ENCODE peak calls at places on chromosomes 2 and 18, in four cellular contexts. I is Peyer's patch, K is vagina, Q is astrocyte of the spinal cord. D is an unnamed sample.

GRCh38 chr2:74869522-74869921 is 35.6 kb downstream of the HK2 start:
- DNase-seq in I (no peak), Q (no peak), K (no peak), D (no peak)

GRCh38 chr2:121346886-121347285 is 61.9 kb upstream of the TFCP2L1 start:
- DNase-seq in I (no peak), K (no peak), Q (no peak), D (no peak)

GRCh38 chr2:140442319-140442718 is 1662.1 kb upstream of the NXPH2 start:
- DNase-seq in Q (no peak), I (no peak), K (no peak), D (peak; percentile 26)

GRCh38 chr2:190888449-190888848 is 7.8 kb downstream of the GLS start:
- DNase-seq in I (no peak), Q (no peak), K (no peak), D (no peak)

GRCh38 chr2:168758970-168759820 is 43.2 kb upstream of the NOSTRIN start:
- DNase-seq in Q (peak; percentile 57), I (no peak), K (no peak), D (peak; percentile 8)

GRCh38 chr18:47585914-47586313 is 334.5 kb upstream of the SKOR2 start:
- DNase-seq in I (no peak), Q (no peak), K (no peak), D (no peak)

GRCh38 chr2:11539317-11540147 is 5.7 kb downstream of the GREB1 start:
- DNase-seq in Q (peak; percentile 3), K (peak; percentile 84), I (no peak), D (no peak)

GRCh38 chr2:112048887-112049286 is 6.2 kb upstream of the TMEM87B start:
- DNase-seq in I (no peak), Q (peak; percentile 78), K (no peak), D (no peak)

GRCh38 chr2:204260906-204261305 is 284.4 kb upstream of the PARD3B start:
- DNase-seq in Q (no peak), I (no peak), K (no peak), D (no peak)

GRCh38 chr2:85154048-85154753 is 21.0 kb downstream of the TCF7L1 start:
- DNase-seq in K (no peak), I (no peak), Q (peak; percentile 54), D (no peak)

GRCh38 chr2:40700211-40700954 is 248.5 kb upstream of the SLC8A1 start:
- DNase-seq in I (no peak), Q (no peak), K (no peak), D (no peak)

GRCh38 chr2:180823546-180824141 is 156.8 kb upstream of the UBE2E3 start:
- DNase-seq in Q (peak; percentile 54), K (no peak), I (no peak), D (peak; percentile 60)

GRCh38 chr2:215435261-215435808 is 533 bp downstream of the FN1 start:
- DNase-seq in I (no peak), Q (no peak), K (no peak), D (no peak)

GRCh38 chr2:168495524-168495923 is 39.5 kb downstream of the CERS6 start:
- DNase-seq in K (no peak), I (no peak), Q (no peak), D (no peak)

GRCh38 chr18:56639094-56639361 is 636 bp upstream of the TXNL1 start:
- DNase-seq in Q (no peak), K (no peak), I (no peak), D (no peak)

GRCh38 chr2:223779877-223780276 is 57.5 kb downstream of the AP1S3 start:
- DNase-seq in K (no peak), Q (peak; percentile 32), I (no peak), D (no peak)

GRCh38 chr2:64327510-64328414 is 126.2 kb upstream of the LGALSL start:
- DNase-seq in K (peak; percentile 76), Q (peak; percentile 27), I (no peak), D (no peak)

GRCh38 chr2:239457586-239458445 is 57.0 kb upstream of the HDAC4 start:
- DNase-seq in K (peak; percentile 34), I (peak; percentile 33), Q (no peak), D (no peak)

GRCh38 chr18:31041346-31042067 is 1.0 kb downstream of the DSC3 start:
- DNase-seq in I (peak; percentile 48), Q (peak; percentile 31), K (no peak), D (no peak)

GRCh38 chr2:206989306-206989705 is 50.0 kb downstream of the CPO start:
- DNase-seq in Q (peak; percentile 18), K (no peak), I (peak; percentile 65), D (no peak)

GRCh38 chr2:43099797-43100196 is 126.6 kb downstream of the ZFP36L2 start:
- DNase-seq in I (no peak), Q (no peak), K (no peak), D (no peak)

GRCh38 chr2:43102366-43103092 is 123.9 kb downstream of the ZFP36L2 start:
- DNase-seq in Q (no peak), K (no peak), I (peak; percentile 15), D (no peak)

GRCh38 chr2:43100362-43100882 is 126.0 kb downstream of the ZFP36L2 start:
- DNase-seq in I (no peak), Q (no peak), K (no peak), D (no peak)

GRCh38 chr2:43101751-43102150 is 124.7 kb downstream of the ZFP36L2 start:
- DNase-seq in K (no peak), I (no peak), Q (no peak), D (no peak)

DNA sequence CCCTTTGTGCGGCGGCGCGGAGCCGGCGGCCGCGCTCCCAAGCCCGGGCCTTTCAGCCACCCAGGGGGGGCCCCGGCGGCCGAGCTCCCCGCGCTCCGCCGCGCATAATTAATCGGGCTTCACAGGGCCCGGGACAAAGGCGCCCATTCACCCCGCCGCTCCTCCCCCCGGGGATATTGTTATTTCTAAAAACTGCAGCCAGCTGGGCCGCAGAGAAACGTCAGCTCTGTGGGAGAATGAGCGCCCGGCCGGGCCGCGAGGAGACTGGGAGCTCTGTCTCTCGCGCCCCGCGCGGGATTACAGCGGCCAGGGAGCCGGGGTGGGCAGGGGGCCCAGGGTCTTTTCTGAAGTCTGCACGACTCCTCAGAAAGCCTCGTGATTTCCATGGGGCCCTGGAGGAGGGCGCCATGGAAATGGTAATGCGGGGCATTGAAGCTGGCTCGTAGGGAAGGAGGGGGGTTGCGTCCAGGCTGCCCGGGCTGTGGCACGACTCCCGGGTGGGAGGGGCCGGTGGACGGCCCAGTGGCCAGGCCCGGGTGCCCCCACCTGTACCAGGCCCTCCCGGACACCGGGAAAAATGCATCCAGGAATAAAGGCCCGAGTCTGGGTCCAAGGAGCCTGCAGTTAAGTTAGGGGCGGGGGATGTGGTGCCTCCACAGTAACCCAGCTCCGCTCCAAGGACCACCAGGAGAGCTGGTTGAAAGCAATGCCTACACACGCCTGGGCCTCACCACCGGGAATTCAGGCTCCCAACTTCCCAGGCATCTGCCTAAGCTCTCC is 125.3 kb downstream of the ZFP36L2 start:
- DNase-seq in K (no peak), I (no peak), Q (peak; percentile 79), D (no peak)
- H3K4me3 ChIP-seq in K (peak overlapping the region; percentile 39), I (peak overlapping the region; percentile 33), Q (peak overlapping the region; percentile 2), D (no peak overlapping the region)

DNA sequence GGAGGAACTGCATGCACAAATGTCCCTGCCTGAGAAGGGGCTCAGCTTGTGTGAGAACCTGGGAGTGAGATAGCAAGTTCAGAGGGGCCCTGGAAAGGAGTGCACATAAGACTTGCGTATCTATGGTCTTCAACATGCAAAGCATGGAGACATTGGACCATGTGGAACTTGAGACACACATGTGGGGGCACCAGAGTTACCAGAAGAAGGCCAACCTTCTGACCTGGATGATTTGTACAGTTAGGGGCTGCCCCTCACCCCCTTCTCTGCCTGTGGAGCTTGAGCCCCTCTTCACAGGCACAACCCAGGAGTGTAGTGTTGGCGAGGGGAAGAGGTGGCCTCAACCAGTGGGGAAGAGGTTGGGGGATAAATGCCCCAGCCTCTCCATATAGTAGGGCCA is 165.0 kb upstream of the ARL4C start:
- DNase-seq in K (no peak), Q (no peak), I (no peak), D (no peak)
- H3K4me3 ChIP-seq in K (no peak overlapping the region), Q (no peak overlapping the region), I (no peak overlapping the region), D (no peak overlapping the region)

GRCh38 chr2:109195193-109196045 is 66.4 kb downstream of the SH3RF3 start:
- DNase-seq in I (no peak), K (no peak), Q (no peak), D (no peak)
- H3K4me3 ChIP-seq in I (no peak overlapping the region), K (no peak overlapping the region), Q (no peak overlapping the region), D (no peak overlapping the region)

GRCh38 chr2:230166557-230167170 is 53.1 kb downstream of the SP110 start:
- DNase-seq in I (no peak), K (no peak), Q (no peak), D (no peak)

GRCh38 chr2:230161180-230161579 is 58.6 kb downstream of the SP110 start:
- DNase-seq in I (no peak), Q (no peak), K (no peak), D (peak; percentile 55)

GRCh38 chr2:230162981-230163380 is 56.8 kb downstream of the SP110 start:
- DNase-seq in Q (no peak), I (no peak), K (no peak), D (no peak)

GRCh38 chr2:230160112-230160660 is 59.6 kb downstream of the SP110 start:
- DNase-seq in Q (peak; percentile 58), I (peak; percentile 61), K (no peak), D (no peak)

GRCh38 chr2:230164139-230164538 is 55.6 kb downstream of the SP110 start:
- DNase-seq in Q (no peak), K (no peak), I (no peak), D (no peak)
- H3K4me3 ChIP-seq in Q (no peak overlapping the region), K (no peak overlapping the region), I (no peak overlapping the region), D (no peak overlapping the region)

DNA sequence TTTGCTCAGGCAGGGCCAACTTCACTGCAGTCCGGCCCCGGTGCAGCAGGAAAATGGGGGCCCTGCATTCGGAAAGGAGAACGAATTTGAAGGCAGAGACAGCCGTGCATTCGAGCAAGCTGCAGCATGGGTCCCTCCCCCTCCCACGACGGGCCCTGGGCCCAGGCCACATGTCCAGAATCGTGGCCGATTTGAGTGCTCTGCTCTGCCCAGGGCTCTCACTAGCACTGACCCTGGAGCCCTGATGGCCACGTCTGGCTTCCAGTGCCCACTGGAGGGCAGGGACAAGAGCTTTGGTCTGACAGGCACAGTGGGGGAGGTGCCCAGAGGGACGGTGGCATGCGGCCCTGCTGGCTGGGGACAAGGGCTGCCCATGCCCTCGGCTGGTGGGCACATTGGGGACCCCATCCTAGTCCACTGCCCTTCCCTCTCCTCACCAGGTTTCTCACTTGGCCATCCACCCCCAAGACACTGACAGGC is 14.4 kb upstream of the KLHL30 start:
- DNase-seq in I (peak; percentile 40), Q (no peak), K (no peak), D (no peak)
- H3K4me3 ChIP-seq in I (no peak overlapping the region), Q (no peak overlapping the region), K (no peak overlapping the region), D (no peak overlapping the region)

DNA sequence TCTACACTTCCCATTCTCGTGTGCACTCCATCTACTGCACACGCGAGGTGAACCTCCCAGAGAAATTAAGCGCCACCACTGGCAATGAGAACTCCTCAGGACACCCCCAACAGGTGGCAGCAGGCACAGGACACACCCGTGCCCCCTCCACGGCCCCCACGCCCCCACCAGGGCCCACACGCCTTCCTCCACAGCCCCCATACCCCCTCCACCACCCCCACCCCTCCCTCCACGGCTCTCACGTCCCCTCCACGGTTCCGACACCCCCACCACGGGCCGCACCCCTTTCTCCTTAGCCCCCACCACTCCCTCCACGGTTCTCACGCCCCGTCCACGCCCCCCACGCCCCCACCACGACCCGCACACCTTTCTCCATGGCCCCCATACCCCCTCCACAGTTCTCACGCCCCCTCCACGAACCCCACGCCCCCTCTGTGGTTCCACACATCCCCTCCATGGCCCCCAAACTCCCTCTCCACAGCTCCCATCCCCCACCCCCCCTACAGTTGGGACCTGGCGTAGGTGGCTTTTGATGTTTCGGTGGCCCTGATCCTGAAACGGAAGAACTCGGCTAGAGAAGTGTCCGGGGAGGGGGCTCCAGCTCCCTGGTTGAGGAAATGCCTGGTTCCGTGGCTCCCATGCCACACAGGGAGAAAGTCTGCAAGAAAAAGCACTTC is 110.8 kb downstream of the ZNF516 start:
- DNase-seq in I (no peak), K (no peak), Q (no peak), D (no peak)
- H3K4me3 ChIP-seq in I (no peak overlapping the region), K (no peak overlapping the region), Q (no peak overlapping the region), D (no peak overlapping the region)